ENCODE peak calls at places on chromosomes 5 and 9, in six cellular contexts. P is K562, S is A549, G is endothelial cell of umbilical vein, K is HepG2, D is GM12878. I is an unnamed sample.

GRCh38 chr9:136133191-136133958 is 14.7 kb upstream of the TMEM250 start:
- DNase-seq in P (peak), S (no peak), G (no peak), K (no peak), D (no peak), I (no peak)

GRCh38 chr5:130871346-130872086 is 293.5 kb downstream of the HINT1 start:
- DNase-seq in P (peak), S (peak), G (peak), K (peak), D (no peak), I (peak)

GRCh38 chr5:43769576-43770352 is 166.8 kb downstream of the NNT start:
- DNase-seq in P (no peak), S (peak), G (peak), K (no peak), D (no peak), I (no peak)

GRCh38 chr9:133303266-133304157 is 28.5 kb upstream of the ABO start:
- DNase-seq in P (no peak), S (no peak), G (no peak), K (no peak), D (no peak), I (no peak)

GRCh38 chr5:157263586-157264090 is 2.3 kb upstream of the CYFIP2 start:
- DNase-seq in P (no peak), S (no peak), G (no peak), K (no peak), D (no peak), I (no peak)

GRCh38 chr5:32854473-32854872 is 143.4 kb downstream of the NPR3 start:
- DNase-seq in P (no peak), S (no peak), G (no peak), K (no peak), D (no peak), I (no peak)

GRCh38 chr9:109705515-109705914 is 74.5 kb upstream of the PALM2AKAP2 start:
- DNase-seq in P (no peak), S (peak), G (no peak), K (peak), D (no peak), I (peak)

GRCh38 chr5:151408633-151409243 is 38.7 kb upstream of the SLC36A1 start:
- DNase-seq in P (no peak), S (peak), G (no peak), K (no peak), D (no peak), I (no peak)

GRCh38 chr5:181163487-181164075 is 16.2 kb downstream of the OR2V2 start:
- DNase-seq in P (peak), S (peak), G (no peak), K (no peak), D (no peak), I (peak)

GRCh38 chr5:38208782-38209378 is 49.5 kb upstream of the EGFLAM start:
- DNase-seq in P (peak), S (peak), G (peak), K (peak), D (no peak), I (peak)

GRCh38 chr5:156584856-156585255 is 257.9 kb downstream of the SGCD start:
- DNase-seq in P (no peak), S (no peak), G (no peak), K (no peak), D (no peak), I (no peak)

GRCh38 chr5:52786937-52787599 is 648 bp upstream of the ITGA1 start:
- DNase-seq in P (no peak), S (peak), G (peak), K (peak), D (no peak), I (peak)

GRCh38 chr5:43839218-43839617 is 236.2 kb downstream of the NNT start:
- DNase-seq in P (no peak), S (no peak), G (peak), K (no peak), D (no peak), I (no peak)

GRCh38 chr5:136249678-136250266 is 56.8 kb upstream of the SMIM32 start:
- DNase-seq in P (peak), S (peak), G (peak), K (peak), D (no peak), I (peak)

GRCh38 chr5:102867999-102868662 is 113.0 kb downstream of the PAM start:
- DNase-seq in P (no peak), S (no peak), G (peak), K (no peak), D (no peak), I (no peak)

GRCh38 chr5:41012318-41012717 is 58.8 kb downstream of the MROH2B start:
- DNase-seq in P (no peak), S (no peak), G (no peak), K (no peak), D (no peak), I (no peak)

GRCh38 chr9:107989099-107989498 is 499.5 kb upstream of the KLF4 start:
- DNase-seq in P (no peak), S (no peak), G (no peak), K (no peak), D (no peak), I (no peak)

GRCh38 chr9:79756414-79756813 is 184.6 kb downstream of the TLE4 start:
- DNase-seq in P (no peak), S (no peak), G (no peak), K (no peak), D (no peak), I (no peak)

GRCh38 chr5:144142030-144142825 is 28.2 kb downstream of the YIPF5 start:
- DNase-seq in P (no peak), S (peak), G (peak), K (peak), D (peak), I (peak)

GRCh38 chr5:144142826-144143167 is 27.7 kb downstream of the YIPF5 start:
- DNase-seq in P (no peak), S (no peak), G (no peak), K (no peak), D (no peak), I (peak)

GRCh38 chr5:144139586-144139985 is 30.9 kb downstream of the YIPF5 start:
- DNase-seq in P (no peak), S (peak), G (no peak), K (no peak), D (no peak), I (no peak)

GRCh38 chr5:144143625-144144024 is 26.8 kb downstream of the YIPF5 start:
- DNase-seq in P (no peak), S (no peak), G (no peak), K (no peak), D (no peak), I (no peak)

GRCh38 chr5:144141581-144141980 is 28.9 kb downstream of the YIPF5 start:
- DNase-seq in P (no peak), S (no peak), G (no peak), K (no peak), D (no peak), I (no peak)
- TF ChIP-seq MYC in P (no peak), S (no peak), G (no peak), K (no peak), D (no peak), I (no peak)

GRCh38 chr5:91065541-91065940 is 317.6 kb downstream of the ARRDC3 start:
- DNase-seq in P (no peak), S (no peak), G (no peak), K (no peak), D (no peak), I (no peak)

GRCh38 chr5:91061094-91061493 is 322.0 kb downstream of the ARRDC3 start:
- DNase-seq in P (no peak), S (no peak), G (no peak), K (no peak), D (no peak), I (no peak)

GRCh38 chr5:91058575-91058974 is 324.5 kb downstream of the ARRDC3 start:
- DNase-seq in P (no peak), S (peak), G (peak), K (no peak), D (no peak), I (no peak)

GRCh38 chr5:91059409-91059808 is 323.7 kb downstream of the ARRDC3 start:
- DNase-seq in P (no peak), S (no peak), G (peak), K (no peak), D (peak), I (no peak)

GRCh38 chr5:91061946-91062586 is 321.1 kb downstream of the ARRDC3 start:
- DNase-seq in P (no peak), S (no peak), G (no peak), K (no peak), D (no peak), I (no peak)
- TF ChIP-seq CTCF in P (no peak), S (no peak), G (no peak), K (no peak), D (no peak), I (no peak)

GRCh38 chr9:126119731-126120130 is 206.9 kb upstream of the MVB12B start:
- DNase-seq in P (no peak), S (no peak), G (no peak), K (no peak), D (no peak), I (no peak)

GRCh38 chr9:126117631-126118030 is 209.0 kb upstream of the MVB12B start:
- DNase-seq in P (no peak), S (no peak), G (no peak), K (no peak), D (no peak), I (no peak)

GRCh38 chr9:126116351-126117157 is 210.1 kb upstream of the MVB12B start:
- DNase-seq in P (no peak), S (no peak), G (no peak), K (no peak), D (no peak), I (no peak)

GRCh38 chr9:126114850-126115460 is 211.7 kb upstream of the MVB12B start:
- DNase-seq in P (no peak), S (no peak), G (no peak), K (no peak), D (no peak), I (no peak)

DNA sequence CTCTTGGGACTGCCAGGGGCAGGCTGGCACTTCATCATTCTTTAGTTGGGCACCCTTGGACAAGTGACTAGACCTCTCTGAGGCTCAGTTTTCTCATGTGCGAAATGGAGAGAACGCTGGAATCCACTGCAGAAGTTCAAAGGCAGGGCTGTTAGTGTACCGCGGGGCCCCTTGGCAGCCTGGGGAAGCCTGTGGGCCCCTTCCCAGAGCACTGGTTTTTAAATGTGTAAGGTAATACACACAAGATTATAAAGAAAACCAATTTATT is 209.5 kb upstream of the MVB12B start:
- DNase-seq in P (no peak), S (no peak), G (no peak), K (no peak), D (no peak), I (no peak)
- TF ChIP-seq POLR2A in P (no peak), S (no peak), G (no peak), K (no peak), D (no peak), I (no peak)

GRCh38 chr5:173712609-173713176 is 96.2 kb upstream of the BOD1 start:
- DNase-seq in P (no peak), S (no peak), G (no peak), K (no peak), D (no peak), I (no peak)
- TF ChIP-seq MYC in P (no peak), S (no peak), G (no peak), K (no peak), D (no peak), I (no peak)

GRCh38 chr5:139472410-139473030 is 1.7 kb downstream of the SMIM33 start:
- DNase-seq in P (peak), S (no peak), G (no peak), K (no peak), D (no peak), I (no peak)

GRCh38 chr5:139473105-139473504 is 2.3 kb downstream of the SMIM33 start:
- DNase-seq in P (peak), S (no peak), G (no peak), K (no peak), D (no peak), I (no peak)

GRCh38 chr5:139475865-139476651 is 5.3 kb downstream of the SMIM33 start:
- DNase-seq in P (peak), S (no peak), G (no peak), K (no peak), D (no peak), I (peak)

GRCh38 chr5:139474815-139475791 is 4.3 kb downstream of the SMIM33 start:
- DNase-seq in P (peak), S (no peak), G (no peak), K (no peak), D (no peak), I (peak)

GRCh38 chr5:139473565-139473964 is 2.8 kb downstream of the SMIM33 start:
- DNase-seq in P (peak), S (no peak), G (peak), K (no peak), D (no peak), I (peak)
- TF ChIP-seq CTCF in P (no peak), S (no peak), G (peak), K (no peak), D (no peak), I (no peak)

GRCh38 chr9:127224178-127224882 is 40.2 kb upstream of the GARNL3 start:
- DNase-seq in P (peak), S (peak), G (peak), K (peak), D (peak), I (peak)

GRCh38 chr9:127223810-127224177 is 40.8 kb upstream of the GARNL3 start:
- DNase-seq in P (no peak), S (no peak), G (no peak), K (no peak), D (no peak), I (no peak)

GRCh38 chr9:127223266-127223665 is 41.3 kb upstream of the GARNL3 start:
- DNase-seq in P (no peak), S (no peak), G (no peak), K (no peak), D (no peak), I (no peak)

GRCh38 chr9:127225747-127226646 is 38.6 kb upstream of the GARNL3 start:
- DNase-seq in P (no peak), S (no peak), G (no peak), K (no peak), D (no peak), I (peak)

GRCh38 chr9:127224883-127225739 is 39.5 kb upstream of the GARNL3 start:
- DNase-seq in P (peak), S (peak), G (peak), K (peak), D (no peak), I (peak)
- TF ChIP-seq POLR2A in P (no peak), S (no peak), G (no peak), K (no peak), D (peak), I (no peak)

GRCh38 chr9:137321726-137322361 is 19.8 kb upstream of the NRARP start:
- DNase-seq in P (no peak), S (no peak), G (no peak), K (no peak), D (no peak), I (no peak)
- TF ChIP-seq MYC in P (no peak), S (no peak), G (no peak), K (no peak), D (no peak), I (no peak)

DNA sequence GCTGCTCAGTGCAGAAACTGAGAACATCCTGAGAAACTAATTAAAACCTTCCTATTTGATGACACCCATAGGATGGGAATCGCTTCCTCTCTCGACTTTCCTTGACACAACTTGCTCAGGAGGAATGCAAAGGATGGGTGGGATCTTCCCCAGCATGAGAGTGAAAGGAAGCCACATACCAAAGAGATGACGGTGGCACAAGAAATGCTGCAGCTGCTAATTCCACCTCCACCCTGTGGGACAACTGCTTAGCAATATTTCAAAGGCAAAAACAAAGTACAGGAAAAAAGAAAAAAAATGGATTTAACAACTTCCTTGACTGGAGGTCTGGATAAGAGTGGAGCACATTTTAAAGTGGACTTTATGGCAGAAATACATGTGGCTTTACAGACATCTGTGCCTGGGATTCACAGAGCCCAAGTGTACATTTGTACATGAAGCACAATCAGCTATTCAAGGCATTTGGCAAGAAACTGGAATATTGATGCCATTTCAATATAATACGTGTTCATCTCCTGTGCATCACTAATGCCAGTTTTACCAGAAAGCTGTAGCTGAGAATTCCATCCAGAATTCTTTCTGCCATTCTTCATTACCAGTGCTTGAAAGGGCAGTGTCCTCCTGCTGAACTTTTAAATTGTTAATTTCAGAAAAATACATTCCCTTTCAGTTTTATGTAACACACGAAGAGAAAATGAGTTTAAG is 359.2 kb upstream of the ACTBL2 start:
- DNase-seq in P (no peak), S (peak), G (peak), K (no peak), D (no peak), I (no peak)
- TF ChIP-seq CTCF in P (no peak), S (no peak), G (no peak), K (no peak), D (no peak), I (no peak)

GRCh38 chr9:83980395-83981125 is at the start of gene RMI1:
- DNase-seq in P (peak), S (peak), G (peak), K (peak), D (peak), I (peak)

GRCh38 chr9:83977196-83977595 is 2.8 kb downstream of the HNRNPK start:
- DNase-seq in P (no peak), S (no peak), G (no peak), K (no peak), D (no peak), I (no peak)

GRCh38 chr9:83978992-83979811 is 813 bp downstream of the HNRNPK start:
- DNase-seq in P (peak), S (peak), G (peak), K (peak), D (no peak), I (peak)

GRCh38 chr9:83981126-83981871 is 694 bp downstream of the RMI1 start:
- DNase-seq in P (no peak), S (peak), G (peak), K (no peak), D (no peak), I (peak)

GRCh38 chr9:83979812-83980394 is at the start of gene HNRNPK:
- DNase-seq in P (peak), S (peak), G (peak), K (peak), D (peak), I (peak)
- TF ChIP-seq POLR2A in P (peak), S (no peak), G (no peak), K (peak), D (peak), I (no peak)

DNA sequence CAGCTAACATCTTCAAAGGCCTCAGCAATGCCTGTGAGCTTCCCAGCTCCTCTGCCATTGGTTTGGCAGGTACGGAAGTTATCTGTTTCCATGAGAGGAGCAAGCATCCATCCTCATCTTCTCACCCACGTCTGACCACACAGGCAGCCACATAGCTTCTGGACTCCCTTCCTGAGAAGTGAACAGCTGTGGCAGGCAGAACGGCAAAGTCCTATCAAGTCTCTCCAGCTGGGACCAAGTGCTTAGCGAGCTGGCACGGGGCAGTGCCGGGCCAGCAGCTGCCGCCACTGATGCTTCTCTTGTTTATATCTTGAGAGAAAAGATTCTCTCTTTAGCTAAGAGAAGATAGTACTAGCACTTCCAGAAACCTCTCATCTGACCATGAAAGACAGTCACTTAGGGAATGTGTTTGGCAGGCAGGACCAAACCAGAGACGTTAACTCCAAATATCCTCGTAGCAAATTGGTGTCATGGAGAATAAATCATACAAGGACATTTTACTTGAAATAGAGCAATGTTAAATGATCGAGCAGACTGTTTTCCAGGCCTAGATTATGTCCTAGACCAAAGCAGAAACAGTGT is 37.1 kb downstream of the PLAC8L1 start:
- DNase-seq in P (no peak), S (no peak), G (no peak), K (no peak), D (no peak), I (no peak)
- TF ChIP-seq MYC in P (no peak), S (no peak), G (no peak), K (no peak), D (no peak), I (no peak)

I was measured in NB4.